ENCODE peak calls at places on chromosomes 2 and 18, in eight cellular contexts. U, N, W, C, F, A, Q and M are unnamed samples.

GRCh38 chr2:134331081-134331480 is 77.2 kb downstream of the MGAT5 start:
- DNase-seq in W (no peak), U (no peak), Q (no peak), N (no peak), C (no peak), A (no peak), F (no peak), M (no peak)

GRCh38 chr2:179235463-179236108 is 29.0 kb downstream of the SESTD1 start:
- DNase-seq in W (no peak), A (no peak), Q (no peak), U (no peak), N (no peak), F (no peak), C (no peak), M (no peak)

GRCh38 chr18:38695559-38696270 is 1130.1 kb upstream of the CELF4 start:
- DNase-seq in W (no peak), A (no peak), U (no peak), N (no peak), Q (no peak), F (no peak), C (no peak), M (no peak)

GRCh38 chr2:65212619-65213018 is 15.0 kb upstream of the ACTR2 start:
- DNase-seq in F (no peak), C (no peak), N (no peak), U (no peak), A (no peak), Q (no peak), W (no peak), M (no peak)

GRCh38 chr2:132544045-132544630 is 125.9 kb downstream of the LYPD1 start:
- DNase-seq in N (no peak), C (no peak), A (no peak), W (no peak), Q (no peak), F (no peak), U (no peak), M (no peak)

GRCh38 chr2:165528691-165529090 is 59.2 kb downstream of the CSRNP3 start:
- DNase-seq in W (no peak), A (no peak), N (no peak), C (no peak), U (no peak), Q (no peak), F (no peak), M (no peak)

GRCh38 chr2:603427-603826 is 73.8 kb downstream of the TMEM18 start:
- DNase-seq in F (no peak), N (no peak), A (no peak), Q (no peak), C (no peak), W (no peak), U (no peak), M (no peak)

GRCh38 chr18:35971661-35972196 is 750 bp upstream of the RMP24 start:
- DNase-seq in W (no peak), Q (no peak), C (no peak), U (no peak), F (no peak), N (no peak), A (no peak), M (no peak)

GRCh38 chr18:66317243-66318090 is 286.4 kb downstream of the CDH19 start:
- DNase-seq in U (no peak), N (no peak), W (no peak), F (no peak), A (no peak), Q (no peak), C (no peak), M (peak; percentile 15)

GRCh38 chr2:168231609-168232241 is 15.7 kb downstream of the STK39 start:
- DNase-seq in W (no peak), A (peak; percentile 1), C (no peak), F (no peak), N (no peak), U (no peak), Q (no peak), M (no peak)

GRCh38 chr2:73859721-73860586 is 31.2 kb downstream of the STAMBP start:
- DNase-seq in A (no peak), U (no peak), N (no peak), W (no peak), F (no peak), Q (no peak), C (no peak), M (no peak)

GRCh38 chr2:173241643-173242042 is 113.0 kb upstream of the CDCA7 start:
- DNase-seq in N (no peak), C (no peak), Q (no peak), W (no peak), F (no peak), U (no peak), A (no peak), M (no peak)

GRCh38 chr2:78465707-78466106 is 559.8 kb upstream of the REG3G start:
- DNase-seq in W (no peak), N (no peak), A (no peak), U (no peak), F (no peak), Q (no peak), C (no peak), M (no peak)

GRCh38 chr2:67329513-67329912 is 67.6 kb upstream of the ETAA1 start:
- DNase-seq in Q (no peak), N (no peak), A (no peak), F (no peak), W (no peak), C (no peak), U (no peak), M (no peak)

GRCh38 chr2:229800997-229801754 is 86.8 kb upstream of the DNER start:
- DNase-seq in A (peak; percentile 6), N (peak; percentile 58), Q (peak; percentile 34), U (peak; percentile 60), F (peak; percentile 57), W (peak; percentile 17), C (peak; percentile 22), M (peak; percentile 76)

GRCh38 chr2:158319269-158319668 is 137.3 kb downstream of the CCDC148 start:
- DNase-seq in A (no peak), F (no peak), Q (no peak), C (no peak), W (no peak), U (no peak), N (no peak), M (no peak)

GRCh38 chr2:239669181-239669898 is 268.5 kb upstream of the HDAC4 start:
- DNase-seq in C (no peak), A (no peak), N (no peak), Q (no peak), F (no peak), W (no peak), U (no peak), M (no peak)

GRCh38 chr2:240803191-240803590 is 16.8 kb downstream of the KIF1A start:
- DNase-seq in W (no peak), C (no peak), A (no peak), N (no peak), Q (no peak), U (no peak), F (no peak), M (no peak)

GRCh38 chr2:235640900-235641299 is 147.1 kb downstream of the AGAP1 start:
- DNase-seq in F (no peak), N (no peak), A (no peak), Q (no peak), C (no peak), W (no peak), U (no peak), M (peak; percentile 32)

GRCh38 chr18:70288171-70288850 is 534 bp upstream of the SOCS6 start:
- DNase-seq in W (no peak), A (no peak), U (no peak), Q (peak; percentile 58), F (no peak), N (no peak), C (no peak), M (peak; percentile 84)

GRCh38 chr18:76426738-76427305 is 68.2 kb downstream of the ZNF516 start:
- DNase-seq in C (no peak), W (no peak), Q (no peak), F (no peak), N (no peak), A (no peak), U (no peak), M (peak; percentile 70)

GRCh38 chr2:79437416-79438281 is 75.2 kb upstream of the CTNNA2 start:
- DNase-seq in Q (no peak), C (no peak), A (no peak), F (no peak), W (no peak), U (no peak), N (no peak), M (peak; percentile 63)

GRCh38 chr18:27604583-27604982 is 419.5 kb upstream of the CHST9 start:
- DNase-seq in A (no peak), F (no peak), U (no peak), C (no peak), W (no peak), Q (no peak), N (no peak), M (no peak)

GRCh38 chr18:48318481-48318880 is 90.7 kb downstream of the ZBTB7C start:
- DNase-seq in Q (no peak), A (no peak), N (no peak), C (no peak), F (no peak), U (no peak), W (no peak), M (no peak)

GRCh38 chr2:84849271-84849952 is 31.5 kb downstream of the TRABD2A start:
- DNase-seq in N (peak; percentile 53), Q (no peak), C (no peak), W (no peak), A (no peak), U (no peak), F (no peak), M (no peak)

GRCh38 chr2:22143840-22144239 is 1020.1 kb downstream of the TDRD15 start:
- DNase-seq in A (no peak), F (no peak), U (no peak), W (no peak), Q (no peak), C (no peak), N (no peak), M (no peak)